ENCODE peak calls at places on chromosomes 13 and 19, in eight cellular contexts. One of them, this sample, is unnamed.

GRCh38 chr13:113084094-113084942 is 21.3 kb upstream of the F7 start:
- DNase-seq in RCC 7860: no peak
- DNase-seq in EL: no peak
- DNase-seq in heart left ventricle: peak; percentile 59
- DNase-seq in activated T-cell treated with anti-CD3 and anti-CD28 coated beads, Interleukin-2, amount 50 U/mL, for 72 hours: no peak
- DNase-seq in NCI-H1092 treated with DMSO at 0.1 percent for 48 hours: no peak
- DNase-seq in LNCaP clone FGC: no peak
- DNase-seq in dorsolateral prefrontal cortex: no peak
- DNase-seq in this sample: no peak

GRCh38 chr13:97810152-97810551 is 143.3 kb upstream of the IPO5 start:
- DNase-seq in NCI-H1092 treated with DMSO at 0.1 percent for 48 hours: no peak
- DNase-seq in RCC 7860: no peak
- DNase-seq in dorsolateral prefrontal cortex: no peak
- DNase-seq in EL: peak; percentile 3
- DNase-seq in activated T-cell treated with anti-CD3 and anti-CD28 coated beads, Interleukin-2, amount 50 U/mL, for 72 hours: no peak
- DNase-seq in heart left ventricle: no peak
- DNase-seq in LNCaP clone FGC: no peak
- DNase-seq in this sample: no peak

GRCh38 chr13:100361504-100361903 is 227.1 kb downstream of the GGACT start:
- DNase-seq in NCI-H1092 treated with DMSO at 0.1 percent for 48 hours: no peak
- DNase-seq in heart left ventricle: no peak
- DNase-seq in EL: peak; percentile 65
- DNase-seq in LNCaP clone FGC: no peak
- DNase-seq in dorsolateral prefrontal cortex: no peak
- DNase-seq in RCC 7860: no peak
- DNase-seq in activated T-cell treated with anti-CD3 and anti-CD28 coated beads, Interleukin-2, amount 50 U/mL, for 72 hours: no peak
- DNase-seq in this sample: no peak

GRCh38 chr13:49098198-49098597 is 121.9 kb upstream of the MLNR start:
- DNase-seq in NCI-H1092 treated with DMSO at 0.1 percent for 48 hours: no peak
- DNase-seq in heart left ventricle: no peak
- DNase-seq in RCC 7860: peak; percentile 73
- DNase-seq in LNCaP clone FGC: no peak
- DNase-seq in activated T-cell treated with anti-CD3 and anti-CD28 coated beads, Interleukin-2, amount 50 U/mL, for 72 hours: no peak
- DNase-seq in EL: peak; percentile 93
- DNase-seq in dorsolateral prefrontal cortex: no peak
- DNase-seq in this sample: peak; percentile 10

GRCh38 chr19:30667746-30668145 is 295.6 kb downstream of the ZNF536 start:
- DNase-seq in heart left ventricle: no peak
- DNase-seq in dorsolateral prefrontal cortex: no peak
- DNase-seq in RCC 7860: no peak
- DNase-seq in LNCaP clone FGC: no peak
- DNase-seq in NCI-H1092 treated with DMSO at 0.1 percent for 48 hours: no peak
- DNase-seq in EL: no peak
- DNase-seq in activated T-cell treated with anti-CD3 and anti-CD28 coated beads, Interleukin-2, amount 50 U/mL, for 72 hours: no peak
- DNase-seq in this sample: no peak

GRCh38 chr13:47004022-47004421 is 107.2 kb upstream of the HTR2A start:
- DNase-seq in heart left ventricle: no peak
- DNase-seq in EL: peak; percentile 11
- DNase-seq in NCI-H1092 treated with DMSO at 0.1 percent for 48 hours: no peak
- DNase-seq in LNCaP clone FGC: no peak
- DNase-seq in activated T-cell treated with anti-CD3 and anti-CD28 coated beads, Interleukin-2, amount 50 U/mL, for 72 hours: no peak
- DNase-seq in dorsolateral prefrontal cortex: no peak
- DNase-seq in RCC 7860: no peak
- DNase-seq in this sample: no peak

GRCh38 chr19:16649734-16650133 is 10.2 kb downstream of the SMIM7 start:
- DNase-seq in dorsolateral prefrontal cortex: no peak
- DNase-seq in heart left ventricle: no peak
- DNase-seq in NCI-H1092 treated with DMSO at 0.1 percent for 48 hours: peak; percentile 8
- DNase-seq in EL: no peak
- DNase-seq in activated T-cell treated with anti-CD3 and anti-CD28 coated beads, Interleukin-2, amount 50 U/mL, for 72 hours: no peak
- DNase-seq in RCC 7860: no peak
- DNase-seq in LNCaP clone FGC: no peak
- DNase-seq in this sample: no peak

GRCh38 chr13:66665991-66666390 is 564.1 kb downstream of the PCDH9 start:
- DNase-seq in dorsolateral prefrontal cortex: peak; percentile 88
- DNase-seq in NCI-H1092 treated with DMSO at 0.1 percent for 48 hours: peak; percentile 69
- DNase-seq in RCC 7860: peak; percentile 95
- DNase-seq in activated T-cell treated with anti-CD3 and anti-CD28 coated beads, Interleukin-2, amount 50 U/mL, for 72 hours: no peak
- DNase-seq in EL: peak; percentile 62
- DNase-seq in LNCaP clone FGC: no peak
- DNase-seq in heart left ventricle: no peak
- DNase-seq in this sample: no peak

GRCh38 chr19:48514123-48514458 is 2.5 kb upstream of the LMTK3 start:
- DNase-seq in NCI-H1092 treated with DMSO at 0.1 percent for 48 hours: no peak
- DNase-seq in dorsolateral prefrontal cortex: no peak
- DNase-seq in heart left ventricle: no peak
- DNase-seq in EL: no peak
- DNase-seq in activated T-cell treated with anti-CD3 and anti-CD28 coated beads, Interleukin-2, amount 50 U/mL, for 72 hours: no peak
- DNase-seq in LNCaP clone FGC: no peak
- DNase-seq in RCC 7860: no peak
- DNase-seq in this sample: no peak

GRCh38 chr19:36418287-36419001 is at the start of gene ZFP82:
- DNase-seq in heart left ventricle: peak; percentile 93
- DNase-seq in activated T-cell treated with anti-CD3 and anti-CD28 coated beads, Interleukin-2, amount 50 U/mL, for 72 hours: peak; percentile 87
- DNase-seq in LNCaP clone FGC: no peak
- DNase-seq in EL: peak; percentile 82
- DNase-seq in NCI-H1092 treated with DMSO at 0.1 percent for 48 hours: peak; percentile 71
- DNase-seq in RCC 7860: no peak
- DNase-seq in dorsolateral prefrontal cortex: peak; percentile 86
- DNase-seq in this sample: peak; percentile 71

GRCh38 chr13:100694722-100695644 is 20.4 kb upstream of the TMTC4 start:
- DNase-seq in dorsolateral prefrontal cortex: no peak
- DNase-seq in RCC 7860: peak; percentile 78
- DNase-seq in EL: peak; percentile 68
- DNase-seq in NCI-H1092 treated with DMSO at 0.1 percent for 48 hours: no peak
- DNase-seq in LNCaP clone FGC: no peak
- DNase-seq in heart left ventricle: no peak
- DNase-seq in activated T-cell treated with anti-CD3 and anti-CD28 coated beads, Interleukin-2, amount 50 U/mL, for 72 hours: no peak
- DNase-seq in this sample: no peak

GRCh38 chr19:52527954-52528326 is 472 bp downstream of the ZNF808 start:
- DNase-seq in dorsolateral prefrontal cortex: no peak
- DNase-seq in EL: peak; percentile 12
- DNase-seq in LNCaP clone FGC: no peak
- DNase-seq in RCC 7860: no peak
- DNase-seq in activated T-cell treated with anti-CD3 and anti-CD28 coated beads, Interleukin-2, amount 50 U/mL, for 72 hours: peak; percentile 8
- DNase-seq in NCI-H1092 treated with DMSO at 0.1 percent for 48 hours: no peak
- DNase-seq in heart left ventricle: peak; percentile 49
- DNase-seq in this sample: no peak

This sample was measured in central memory CD4-positive, alpha-beta T cell.